ENCODE peak calls at places on chromosomes 5 and 9, in ten cellular contexts. I is SK-N-SH, W is breast epithelium, Y is GM23338, F is vagina, Z is spleen, Q is K562, B is H1, O is GM12878, A is suprapubic skin. S is an unnamed sample.
A peak's percentile ranks its signal among the peaks of the same experiment; 100 is the strongest.

GRCh38 chr5:83672158-83672557 is 48.5 kb downstream of the HAPLN1 start:
- DNase-seq in I (no peak), W (no peak), Y (no peak), F (no peak), Z (no peak), Q (no peak), B (no peak), O (no peak), A (no peak), S (no peak)

GRCh38 chr9:130315446-130316226 is 50.1 kb downstream of the HMCN2 start:
- DNase-seq in I (no peak), W (no peak), Y (no peak), F (no peak), Z (no peak), Q (no peak), B (no peak), O (no peak), A (no peak), S (no peak)

GRCh38 chr9:127761061-127761460 is 17.4 kb downstream of the SH2D3C start:
- DNase-seq in I (no peak), W (no peak), Y (no peak), F (no peak), Z (no peak), Q (no peak), B (no peak), O (no peak), A (no peak), S (no peak)

GRCh38 chr5:55188656-55189380 is 15.8 kb upstream of the CDC20B start:
- DNase-seq in I (no peak), W (no peak), Y (no peak), F (no peak), Z (no peak), Q (no peak), B (no peak), O (no peak), A (no peak), S (no peak)

GRCh38 chr9:135787776-135788575 is 86.0 kb downstream of the KCNT1 start:
- DNase-seq in I (no peak), W (no peak), Y (no peak), F (no peak), Z (no peak), Q (no peak), B (no peak), O (no peak), A (no peak), S (no peak)

GRCh38 chr5:30605693-30606268 is 587.7 kb upstream of the CDH6 start:
- DNase-seq in I (no peak), W (no peak), Y (no peak), F (no peak), Z (no peak), Q (no peak), B (no peak), O (no peak), A (no peak), S (no peak)

GRCh38 chr5:91109634-91110033 is 273.5 kb downstream of the ARRDC3 start:
- DNase-seq in I (no peak), W (no peak), Y (no peak), F (no peak), Z (no peak), Q (no peak), B (no peak), O (no peak), A (no peak), S (no peak)

GRCh38 chr5:55391707-55392106 is 83.9 kb downstream of the MTREX start:
- DNase-seq in I (no peak), W (no peak), Y (no peak), F (no peak), Z (no peak), Q (no peak), B (no peak), O (no peak), A (no peak), S (no peak)

GRCh38 chr9:124776952-124777645 is at the start of gene OLFML2A:
- DNase-seq in I (peak; percentile 86), W (peak; percentile 51), Y (peak; percentile 74), F (no peak), Z (peak; percentile 84), Q (peak; percentile 40), B (peak; percentile 83), O (no peak), A (no peak), S (peak; percentile 26)

GRCh38 chr9:38277601-38278200 is 114.8 kb upstream of the ALDH1B1 start:
- DNase-seq in I (no peak), W (no peak), Y (peak; percentile 24), F (peak; percentile 67), Z (peak; percentile 17), Q (no peak), B (no peak), O (no peak), A (no peak), S (peak; percentile 26)

GRCh38 chr5:37121027-37121426 is 128.1 kb downstream of the CPLANE1 start:
- DNase-seq in I (no peak), W (no peak), Y (no peak), F (no peak), Z (no peak), Q (no peak), B (no peak), O (no peak), A (no peak), S (no peak)

GRCh38 chr5:173890195-173890951 is 2.2 kb downstream of the CPEB4 start:
- DNase-seq in I (peak; percentile 51), W (no peak), Y (peak; percentile 56), F (no peak), Z (no peak), Q (peak; percentile 36), B (no peak), O (no peak), A (no peak), S (no peak)

GRCh38 chr5:20833081-20833627 is 845.2 kb upstream of the CDH18 start:
- DNase-seq in I (no peak), W (no peak), Y (peak; percentile 32), F (no peak), Z (no peak), Q (peak; percentile 1), B (no peak), O (no peak), A (no peak), S (no peak)

GRCh38 chr5:173618927-173619519 is 2.6 kb upstream of the BOD1 start:
- DNase-seq in I (peak; percentile 68), W (no peak), Y (peak; percentile 79), F (no peak), Z (no peak), Q (peak; percentile 44), B (no peak), O (peak; percentile 47), A (no peak), S (peak; percentile 37)

GRCh38 chr5:132641241-132641723 is 16.7 kb upstream of the IL13 start:
- DNase-seq in I (no peak), W (no peak), Y (no peak), F (no peak), Z (no peak), Q (no peak), B (no peak), O (no peak), A (no peak), S (no peak)

GRCh38 chr9:34254966-34255825 is 73.9 kb downstream of the KIF24 start:
- DNase-seq in I (no peak), W (no peak), Y (no peak), F (no peak), Z (no peak), Q (no peak), B (no peak), O (no peak), A (no peak), S (no peak)
- TF ChIP-seq POLR2AphosphoS5 in I (no peak), W (no peak), Y (no peak), F (no peak), Z (no peak), Q (no peak), B (no peak), O (no peak), A (no peak), S (no peak)

GRCh38 chr9:137305060-137305787 is 3.2 kb upstream of the NRARP start:
- DNase-seq in I (peak; percentile 48), W (peak; percentile 76), Y (peak; percentile 78), F (no peak), Z (peak; percentile 89), Q (no peak), B (peak; percentile 66), O (no peak), A (peak; percentile 77), S (peak; percentile 86)
- H3K27ac ChIP-seq in I (no peak overlapping the region), W (peak overlapping the region; percentile 93), Y (no peak overlapping the region), F (peak overlapping the region; percentile 76), Z (peak overlapping the region; percentile 66), Q (peak overlapping the region; percentile 36), B (no peak overlapping the region), O (no peak overlapping the region), A (peak overlapping the region; percentile 86), S (peak overlapping the region; percentile 98)

GRCh38 chr5:73424489-73425102 is 24.0 kb downstream of the FOXD1 start:
- DNase-seq in I (no peak), W (no peak), Y (no peak), F (no peak), Z (no peak), Q (no peak), B (no peak), O (no peak), A (no peak), S (no peak)
- TF ChIP-seq POLR2AphosphoS5 in I (no peak), W (no peak), Y (no peak), F (no peak), Z (no peak), Q (no peak), B (no peak), O (no peak), A (no peak), S (no peak)

GRCh38 chr5:14849516-14850294 is 21.9 kb downstream of the ANKH start:
- DNase-seq in I (no peak), W (no peak), Y (peak; percentile 22), F (no peak), Z (no peak), Q (no peak), B (no peak), O (no peak), A (no peak), S (no peak)

GRCh38 chr5:14850419-14851066 is 21.0 kb downstream of the ANKH start:
- DNase-seq in I (peak; percentile 35), W (no peak), Y (no peak), F (no peak), Z (no peak), Q (no peak), B (no peak), O (no peak), A (no peak), S (no peak)

GRCh38 chr5:14851597-14851996 is 20.0 kb downstream of the ANKH start:
- DNase-seq in I (no peak), W (no peak), Y (no peak), F (no peak), Z (no peak), Q (no peak), B (no peak), O (no peak), A (no peak), S (no peak)

GRCh38 chr5:14851067-14851422 is 20.5 kb downstream of the ANKH start:
- DNase-seq in I (no peak), W (no peak), Y (no peak), F (no peak), Z (no peak), Q (no peak), B (no peak), O (no peak), A (no peak), S (no peak)

DNA sequence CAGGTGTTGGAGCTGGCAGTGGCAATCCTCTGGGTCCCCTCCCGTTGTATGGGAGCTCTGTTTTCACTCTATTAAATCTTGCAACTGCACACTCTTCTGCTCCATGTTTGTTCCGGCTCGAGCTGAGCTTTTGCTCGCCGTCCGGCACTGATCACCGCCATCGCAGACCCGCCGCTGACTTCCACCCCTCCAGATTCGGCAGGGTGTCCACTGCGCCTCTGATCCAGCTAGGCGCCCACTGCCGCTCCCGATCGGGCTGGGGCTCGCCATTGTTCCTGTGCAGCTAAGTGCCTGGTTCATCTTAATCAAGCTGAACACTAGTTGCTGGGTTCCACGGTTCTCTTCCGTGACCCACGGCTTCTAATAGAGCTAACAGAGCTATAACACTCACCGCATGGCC is 23.2 kb downstream of the ANKH start:
- DNase-seq in I (no peak), W (no peak), Y (no peak), F (no peak), Z (peak; percentile 72), Q (no peak), B (no peak), O (no peak), A (no peak), S (no peak)
- H3K27ac ChIP-seq in I (no peak overlapping the region), W (no peak overlapping the region), Y (no peak overlapping the region), F (no peak overlapping the region), Z (no peak overlapping the region), Q (no peak overlapping the region), B (no peak overlapping the region), O (no peak overlapping the region), A (no peak overlapping the region), S (no peak overlapping the region)